ENCODE peak calls at places on chromosomes 6 and 20, in five cellular contexts. G, O, V, R and S are unnamed samples.

GRCh38 chr6:23927935-23928334 is 198.1 kb upstream of the NRSN1 start:
- DNase-seq in G (no peak), O (no peak), V (no peak), R (no peak), S (no peak)

GRCh38 chr20:48787861-48788375 is 39.9 kb downstream of the PREX1 start:
- DNase-seq in G (peak; percentile 54), O (peak; percentile 68), V (no peak), R (no peak), S (peak; percentile 22)

GRCh38 chr6:37486440-37486839 is 13.3 kb downstream of the CCDC167 start:
- DNase-seq in G (no peak), O (no peak), V (no peak), R (no peak), S (no peak)

GRCh38 chr6:161079566-161080262 is 88.1 kb downstream of the MAP3K4 start:
- DNase-seq in G (peak; percentile 42), O (peak; percentile 92), V (no peak), R (no peak), S (no peak)

GRCh38 chr6:143746202-143747119 is 68.7 kb downstream of the PHACTR2 start:
- DNase-seq in G (peak; percentile 13), O (no peak), V (no peak), R (no peak), S (no peak)

GRCh38 chr20:58075980-58076749 is 152.3 kb downstream of the ANKRD60 start:
- DNase-seq in G (peak; percentile 6), O (peak; percentile 44), V (no peak), R (no peak), S (no peak)

GRCh38 chr20:543369-544152 is at the start of gene CSNK2A1:
- DNase-seq in G (peak; percentile 96), O (peak; percentile 86), V (peak; percentile 96), R (peak; percentile 96), S (peak; percentile 97)

GRCh38 chr6:113362542-113363430 is 494.4 kb upstream of the MARCKS start:
- DNase-seq in G (peak; percentile 24), O (peak; percentile 55), V (no peak), R (no peak), S (no peak)

GRCh38 chr6:39223535-39223934 is 5.7 kb downstream of the KCNK5 start:
- DNase-seq in G (no peak), O (no peak), V (no peak), R (no peak), S (no peak)

GRCh38 chr20:23257848-23258746 is 92.5 kb upstream of the NXT1 start:
- DNase-seq in G (peak; percentile 95), O (peak; percentile 88), V (no peak), R (no peak), S (no peak)

GRCh38 chr20:63822276-63822696 is 8.8 kb downstream of the ZBTB46 start:
- DNase-seq in G (no peak), O (no peak), V (no peak), R (no peak), S (no peak)

GRCh38 chr6:18680842-18681241 is 293.7 kb downstream of the RNF144B start:
- DNase-seq in G (no peak), O (no peak), V (no peak), R (no peak), S (no peak)
- TF ChIP-seq CTCF in G (no peak), O (no peak), V (no peak), R (no peak), S (peak; percentile 32)

DNA sequence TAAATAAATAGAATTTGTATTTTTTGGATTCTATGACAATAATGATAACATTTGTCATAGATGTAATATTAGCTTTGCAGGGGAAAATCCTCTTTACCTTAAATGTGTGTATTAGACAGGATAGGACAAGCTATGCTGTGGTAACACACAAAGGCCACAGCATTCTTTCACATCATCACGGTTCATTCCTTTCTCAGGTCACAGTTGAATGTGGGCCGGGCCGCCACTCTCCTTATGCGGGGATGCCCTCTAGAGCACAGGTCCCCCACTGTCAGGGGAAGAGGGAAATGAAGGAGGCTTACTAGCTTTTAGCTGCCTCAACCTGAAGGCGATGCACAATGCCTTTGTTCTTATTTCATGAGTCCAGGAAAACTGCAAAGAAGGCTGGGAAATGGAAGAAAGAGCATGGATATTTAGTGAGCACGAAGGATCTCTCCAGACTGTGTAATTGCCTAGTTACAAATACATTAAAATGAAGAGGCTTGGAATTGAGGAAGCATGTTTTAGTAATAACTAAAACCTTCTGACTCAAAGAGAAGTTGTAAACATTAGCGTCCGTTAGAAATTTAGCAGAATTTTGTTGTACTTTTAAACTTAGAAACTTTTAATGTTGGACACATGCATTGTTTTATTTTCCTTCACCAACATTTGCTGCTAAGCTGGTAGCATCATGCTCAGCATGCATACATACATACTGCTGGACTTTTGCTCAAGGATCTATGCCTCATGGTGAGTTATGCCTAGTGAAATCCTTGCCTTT is 248.9 kb upstream of the FOXQ1 start:
- DNase-seq in G (no peak), O (no peak), V (no peak), R (no peak), S (no peak)
- TF ChIP-seq CTCF in G (no peak), O (no peak), V (no peak), R (no peak), S (no peak)

GRCh38 chr6:104527761-104528415 is 331.8 kb downstream of the HACE1 start:
- DNase-seq in G (peak; percentile 45), O (peak; percentile 25), V (peak; percentile 24), R (no peak), S (no peak)
- TF ChIP-seq CTCF in G (peak; percentile 35), O (peak; percentile 31), V (no peak), R (no peak), S (peak; percentile 68)

DNA sequence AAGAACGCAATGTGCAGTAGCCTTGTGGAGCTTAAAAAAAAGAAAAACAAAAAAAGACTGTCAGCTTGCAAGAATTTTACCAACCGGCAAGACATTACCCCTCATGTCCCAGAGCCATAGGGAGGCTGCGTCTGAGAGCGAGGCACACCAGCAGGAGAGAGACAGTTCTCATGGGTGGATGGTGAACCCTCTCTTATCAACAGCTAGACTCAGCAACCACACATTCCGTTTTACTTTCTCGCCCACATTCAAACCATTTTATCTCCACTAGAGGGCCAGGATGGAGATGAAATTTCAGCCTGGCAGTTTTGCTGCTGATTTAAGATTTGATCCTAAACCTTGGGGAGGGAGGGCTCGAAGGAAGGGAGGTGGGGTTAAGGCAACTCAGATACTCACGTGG is 247.0 kb downstream of the ATXN1 start:
- DNase-seq in G (peak; percentile 79), O (peak; percentile 67), V (no peak), R (no peak), S (no peak)
- TF ChIP-seq CTCF in G (peak; percentile 73), O (peak; percentile 71), V (peak; percentile 71), R (no peak), S (peak; percentile 82)